ENCODE peak calls at places on chromosomes 11 and 22, in seven cellular contexts. E, T, J, G, X, D and V are unnamed samples.

GRCh38 chr11:69707156-69707555 is 3.3 kb upstream of the FGF19 start:
- DNase-seq in G (no peak), X (no peak), J (no peak), E (no peak), D (peak), T (no peak), V (no peak)

GRCh38 chr11:20193307-20193706 is 33.0 kb upstream of the DBX1 start:
- DNase-seq in J (no peak), D (no peak), X (no peak), G (no peak), T (no peak), E (no peak), V (no peak)

GRCh38 chr11:66700337-66700736 is 22.6 kb upstream of the RBM4B start:
- DNase-seq in X (no peak), D (no peak), T (no peak), G (no peak), J (no peak), E (peak), V (no peak)

GRCh38 chr11:34245043-34245442 is 112.8 kb downstream of the ABTB2 start:
- DNase-seq in T (no peak), X (no peak), G (no peak), E (no peak), J (no peak), D (no peak), V (no peak)

GRCh38 chr22:44116331-44116730 is 64.4 kb upstream of the PARVG start:
- DNase-seq in T (no peak), G (no peak), J (no peak), D (no peak), X (no peak), E (no peak), V (no peak)

GRCh38 chr11:10908215-10908990 is 50.5 kb upstream of the ZBED5 start:
- DNase-seq in E (no peak), X (no peak), T (no peak), J (no peak), G (no peak), D (no peak), V (peak)

GRCh38 chr11:57347336-57347735 is 9.2 kb downstream of the P2RX3 start:
- DNase-seq in X (no peak), G (no peak), D (no peak), E (no peak), J (no peak), T (no peak), V (no peak)

GRCh38 chr22:31821572-31821971 is 67.8 kb downstream of the DEPDC5 start:
- DNase-seq in G (no peak), J (no peak), X (no peak), T (no peak), E (no peak), D (no peak), V (no peak)

GRCh38 chr11:117179048-117179999 is 781 bp downstream of the SIDT2 start:
- DNase-seq in G (no peak), T (no peak), J (no peak), X (peak), D (no peak), E (peak), V (peak)

GRCh38 chr11:31643831-31644230 is 134.3 kb downstream of the ELP4 start:
- DNase-seq in E (no peak), G (peak), D (peak), T (no peak), X (no peak), J (no peak), V (peak)

GRCh38 chr11:60869451-60869825 is 2.1 kb downstream of the ZP1 start:
- DNase-seq in E (peak), G (no peak), D (no peak), J (no peak), T (no peak), X (no peak), V (no peak)

GRCh38 chr11:119794141-119794665 is 65.2 kb upstream of the NECTIN1 start:
- DNase-seq in E (no peak), D (no peak), T (no peak), X (no peak), J (no peak), G (no peak), V (no peak)

GRCh38 chr11:63873381-63873780 is 34.5 kb downstream of the MARK2 start:
- DNase-seq in T (no peak), E (no peak), D (no peak), X (no peak), G (no peak), J (no peak), V (no peak)

GRCh38 chr11:109783842-109784241 is 309.4 kb upstream of the ZC3H12C start:
- DNase-seq in X (peak), E (no peak), T (no peak), D (no peak), G (peak), J (no peak), V (no peak)

GRCh38 chr11:64429970-64430369 is 71.0 kb downstream of the RPS6KA4 start:
- DNase-seq in T (no peak), G (no peak), E (no peak), J (no peak), X (no peak), D (no peak), V (no peak)

GRCh38 chr11:123145220-123145619 is 49.8 kb downstream of the CLMP start:
- DNase-seq in G (no peak), D (peak), X (no peak), E (peak), T (no peak), J (no peak), V (peak)

GRCh38 chr22:26740253-26740652 is 82.9 kb downstream of the MIAT start:
- DNase-seq in E (no peak), T (no peak), G (no peak), D (no peak), J (no peak), X (no peak), V (no peak)

GRCh38 chr11:11075515-11076171 is 217.8 kb upstream of the ZBED5 start:
- DNase-seq in J (no peak), T (no peak), E (no peak), X (no peak), D (no peak), G (no peak), V (no peak)

GRCh38 chr22:49765091-49765771 is 62.4 kb downstream of the BRD1 start:
- DNase-seq in J (no peak), D (no peak), E (peak), X (peak), T (no peak), G (no peak), V (no peak)

GRCh38 chr11:70071996-70072395 is 6.1 kb upstream of the ANO1 start:
- DNase-seq in T (no peak), D (no peak), E (peak), X (no peak), G (no peak), J (no peak), V (no peak)

GRCh38 chr11:128316541-128317206 is 270.7 kb downstream of the ETS1 start:
- DNase-seq in E (no peak), D (no peak), X (no peak), G (no peak), J (no peak), T (no peak), V (no peak)

GRCh38 chr11:134079317-134079716 is 10.4 kb downstream of the JAM3 start:
- DNase-seq in T (no peak), X (no peak), E (no peak), G (no peak), D (no peak), J (no peak), V (no peak)

GRCh38 chr11:65620666-65621065 is 5.1 kb downstream of the PCNX3 start:
- DNase-seq in T (no peak), X (no peak), E (no peak), D (no peak), J (no peak), G (no peak), V (no peak)

GRCh38 chr11:3217751-3218482 is 696 bp downstream of the MRGPRG start:
- DNase-seq in X (no peak), T (no peak), G (peak), E (no peak), D (no peak), J (no peak), V (no peak)

GRCh38 chr11:27718346-27718852 is 18.1 kb upstream of the BDNF start:
- DNase-seq in G (peak), T (no peak), D (peak), E (no peak), X (peak), J (peak), V (peak)